ENCODE peak calls at places on chromosomes 2 and 18, in six cellular contexts. E is H1, I is IMR-90, A is trophoblast cell, W is mesenchymal stem cell, D is mesendoderm. S is an unnamed sample.

GRCh38 chr18:24055878-24056277 is 41.3 kb downstream of the TTC39C start:
- DNase-seq in E (no peak), I (peak; percentile 11), A (no peak), W (no peak), D (peak; percentile 12), S (no peak)

GRCh38 chr2:210681481-210681880 is 125.1 kb downstream of the CPS1 start:
- DNase-seq in E (no peak), I (no peak), A (no peak), W (no peak), D (no peak), S (no peak)

GRCh38 chr2:45018033-45018432 is 8.8 kb upstream of the SIX2 start:
- DNase-seq in E (no peak), I (no peak), A (no peak), W (no peak), D (no peak), S (no peak)

GRCh38 chr2:101823347-101823791 is 125.9 kb downstream of the MAP4K4 start:
- DNase-seq in E (peak; percentile 72), I (peak; percentile 82), A (peak; percentile 79), W (peak; percentile 71), D (peak; percentile 84), S (peak; percentile 54)

GRCh38 chr2:26850002-26850431 is 2.1 kb downstream of the DPYSL5 start:
- DNase-seq in E (no peak), I (no peak), A (no peak), W (no peak), D (no peak), S (no peak)

GRCh38 chr2:148577845-148578492 is 66.6 kb upstream of the EPC2 start:
- DNase-seq in E (peak; percentile 69), I (no peak), A (no peak), W (no peak), D (peak; percentile 86), S (peak; percentile 18)

GRCh38 chr2:119350311-119350998 is 16.2 kb downstream of the C2orf76 start:
- DNase-seq in E (no peak), I (no peak), A (no peak), W (no peak), D (peak; percentile 59), S (no peak)

GRCh38 chr2:162711832-162712540 is 126.6 kb downstream of the KCNH7 start:
- DNase-seq in E (no peak), I (no peak), A (no peak), W (no peak), D (peak; percentile 5), S (no peak)

GRCh38 chr2:68775272-68775847 is 40.7 kb downstream of the ARHGAP25 start:
- DNase-seq in E (no peak), I (no peak), A (no peak), W (no peak), D (no peak), S (no peak)

GRCh38 chr18:43017622-43018021 is 97.9 kb downstream of the RIT2 start:
- DNase-seq in E (no peak), I (no peak), A (no peak), W (no peak), D (no peak), S (no peak)

GRCh38 chr2:187656123-187656522 is 101.9 kb upstream of the TFPI start:
- DNase-seq in E (no peak), I (no peak), A (no peak), W (no peak), D (no peak), S (no peak)

GRCh38 chr18:63161728-63162195 is 157.8 kb downstream of the BCL2 start:
- DNase-seq in E (no peak), I (peak; percentile 93), A (peak; percentile 90), W (peak; percentile 93), D (no peak), S (no peak)

GRCh38 chr2:32135409-32135808 is 30.3 kb upstream of the SLC30A6 start:
- DNase-seq in E (no peak), I (peak; percentile 80), A (peak; percentile 95), W (peak; percentile 78), D (peak; percentile 80), S (no peak)

GRCh38 chr2:128468186-128468585 is 149.5 kb upstream of the HS6ST1 start:
- DNase-seq in E (no peak), I (no peak), A (no peak), W (no peak), D (no peak), S (no peak)

GRCh38 chr2:235458839-235459273 is 35.0 kb upstream of the AGAP1 start:
- DNase-seq in E (no peak), I (peak; percentile 26), A (peak; percentile 95), W (peak; percentile 53), D (peak; percentile 70), S (no peak)

GRCh38 chr2:31429759-31430438 is 15.4 kb upstream of the XDH start:
- DNase-seq in E (no peak), I (peak; percentile 50), A (no peak), W (no peak), D (no peak), S (no peak)

GRCh38 chr2:241191101-241191500 is 2.6 kb downstream of the ANO7 start:
- DNase-seq in E (no peak), I (no peak), A (no peak), W (no peak), D (no peak), S (no peak)

GRCh38 chr2:68238955-68239822 is 13.1 kb downstream of the PPP3R1 start:
- DNase-seq in E (no peak), I (peak; percentile 49), A (no peak), W (peak; percentile 78), D (no peak), S (no peak)

GRCh38 chr2:113218283-113219091 is 44.7 kb downstream of the PSD4 start:
- DNase-seq in E (no peak), I (no peak), A (peak; percentile 39), W (peak; percentile 68), D (no peak), S (no peak)

GRCh38 chr2:28082131-28082530 is 191.6 kb downstream of the BABAM2 start:
- DNase-seq in E (no peak), I (peak; percentile 41), A (peak; percentile 66), W (peak; percentile 39), D (no peak), S (no peak)

GRCh38 chr18:63578357-63578958 is 8.7 kb upstream of the SERPINB13 start:
- DNase-seq in E (peak; percentile 64), I (peak; percentile 36), A (peak; percentile 80), W (peak; percentile 47), D (peak; percentile 54), S (peak; percentile 67)

GRCh38 chr2:38377501-38378258 is 607 bp upstream of the ATL2 start:
- DNase-seq in E (no peak), I (peak; percentile 75), A (peak; percentile 45), W (peak; percentile 76), D (no peak), S (no peak)

GRCh38 chr2:85924522-85924921 is 35.7 kb upstream of the ST3GAL5 start:
- DNase-seq in E (no peak), I (peak; percentile 51), A (no peak), W (peak; percentile 80), D (peak; percentile 21), S (no peak)

GRCh38 chr2:70767699-70768584 is at the start of gene ADD2:
- DNase-seq in E (peak; percentile 80), I (peak; percentile 1), A (peak; percentile 36), W (peak; percentile 10), D (peak; percentile 91), S (peak; percentile 70)

GRCh38 chr18:23924813-23925212 is 89.7 kb upstream of the TTC39C start:
- DNase-seq in E (no peak), I (peak; percentile 50), A (no peak), W (peak; percentile 47), D (no peak), S (no peak)

GRCh38 chr2:120410487-120410886 is 64.6 kb downstream of the INHBB start:
- DNase-seq in E (no peak), I (no peak), A (no peak), W (no peak), D (no peak), S (no peak)

GRCh38 chr2:223589901-223590300 is 12.3 kb downstream of the SCG2 start:
- DNase-seq in E (no peak), I (no peak), A (no peak), W (no peak), D (no peak), S (no peak)

GRCh38 chr2:223585691-223586090 is 16.5 kb downstream of the SCG2 start:
- DNase-seq in E (no peak), I (peak; percentile 28), A (no peak), W (peak; percentile 83), D (no peak), S (no peak)

GRCh38 chr2:223588251-223588650 is 13.9 kb downstream of the SCG2 start:
- DNase-seq in E (no peak), I (no peak), A (no peak), W (no peak), D (no peak), S (no peak)

GRCh38 chr2:223586261-223586660 is 15.9 kb downstream of the SCG2 start:
- DNase-seq in E (no peak), I (peak; percentile 88), A (peak; percentile 43), W (peak; percentile 94), D (no peak), S (no peak)

DNA sequence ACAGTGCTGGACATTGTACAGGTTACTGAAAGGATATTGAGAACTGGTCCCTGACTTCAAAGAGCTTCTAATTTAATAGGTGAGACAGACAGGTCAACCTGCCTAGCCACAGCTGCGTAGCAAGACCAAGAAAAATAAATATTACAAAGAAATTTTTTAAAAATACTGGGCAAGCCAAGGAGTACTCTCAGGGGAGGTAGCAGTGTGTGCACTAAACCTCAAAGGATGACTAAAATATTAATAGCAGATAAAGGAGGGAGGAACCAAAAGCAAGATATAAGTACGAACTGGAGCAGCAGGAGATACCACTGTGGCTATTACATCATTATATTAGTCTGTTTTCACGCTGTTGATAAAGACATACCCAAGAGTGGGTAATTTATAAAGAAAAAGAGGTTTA is 14.9 kb downstream of the SCG2 start:
- DNase-seq in E (no peak), I (no peak), A (no peak), W (no peak), D (no peak), S (no peak)
- H3K23ac ChIP-seq in E (no peak overlapping the region), I (no peak overlapping the region), A (no peak overlapping the region), W (no peak overlapping the region), D (no peak overlapping the region), S (no peak overlapping the region)

GRCh38 chr18:76404345-76404831 is 90.7 kb downstream of the ZNF516 start:
- DNase-seq in E (no peak), I (no peak), A (no peak), W (no peak), D (no peak), S (no peak)
- H3K23ac ChIP-seq in E (no peak overlapping the region), I (no peak overlapping the region), A (no peak overlapping the region), W (no peak overlapping the region), D (no peak overlapping the region), S (peak overlapping the region; percentile 3)

GRCh38 chr2:156553714-156554442 is 117.7 kb downstream of the GPD2 start:
- DNase-seq in E (no peak), I (no peak), A (no peak), W (no peak), D (no peak), S (no peak)
- H3K23ac ChIP-seq in E (no peak overlapping the region), I (no peak overlapping the region), A (no peak overlapping the region), W (no peak overlapping the region), D (no peak overlapping the region), S (no peak overlapping the region)

DNA sequence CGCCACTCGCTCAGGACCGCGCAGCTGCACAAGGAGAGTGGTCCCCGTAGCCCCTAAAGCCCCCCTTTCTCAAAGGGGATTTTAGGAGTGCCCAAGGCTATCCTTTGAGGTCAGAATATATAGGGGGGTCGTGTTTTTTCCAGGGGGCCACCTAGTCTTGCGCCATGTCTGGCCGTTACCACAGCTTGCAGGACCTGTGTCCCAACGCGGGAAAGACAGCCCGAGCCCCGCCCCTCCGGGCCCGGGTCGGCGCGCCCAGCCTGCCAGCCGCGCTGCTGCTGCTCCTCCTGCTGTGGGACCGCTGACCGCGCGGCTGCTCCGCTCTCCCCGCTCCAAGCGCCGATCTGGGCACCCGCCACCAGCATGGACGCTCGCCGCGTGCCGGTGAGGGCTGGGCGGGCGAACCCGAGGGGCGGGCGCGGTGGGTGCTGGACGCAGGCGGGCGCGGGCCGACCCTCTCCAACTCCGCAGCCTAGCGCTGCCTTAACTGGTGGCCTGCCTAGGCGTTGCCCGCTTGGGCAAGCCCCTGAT is at the start of gene CDCA7:
- DNase-seq in E (peak; percentile 92), I (peak; percentile 54), A (peak; percentile 82), W (peak; percentile 75), D (peak; percentile 89), S (peak; percentile 78)
- H3K23ac ChIP-seq in E (no peak within 1 kb of the TSS), I (peak within 1 kb of the TSS; percentile 74), A (peak within 1 kb of the TSS; percentile 2), W (no peak within 1 kb of the TSS), D (peak within 1 kb of the TSS; percentile 98), S (peak within 1 kb of the TSS; percentile 98)